ENCODE peak calls at places on chromosome 6, in five cellular contexts. B, N, U, O and G are unnamed samples.

GRCh38 chr6:90397929-90398674 is 101.5 kb upstream of the BACH2 start:
- DNase-seq in B (no peak), N (peak), U (no peak), O (no peak), G (no peak)

GRCh38 chr6:67757465-67758033 is 877.5 kb upstream of the ADGRB3 start:
- DNase-seq in B (no peak), N (no peak), U (no peak), O (no peak), G (no peak)

GRCh38 chr6:165497472-165497871 is 165.6 kb downstream of the PDE10A start:
- DNase-seq in B (no peak), N (no peak), U (no peak), O (no peak), G (no peak)

GRCh38 chr6:105883966-105884365 is 202.2 kb upstream of the PRDM1 start:
- DNase-seq in B (no peak), N (no peak), U (no peak), O (no peak), G (no peak)

GRCh38 chr6:5095236-5095635 is 10.1 kb downstream of the PPP1R3G start:
- DNase-seq in B (no peak), N (no peak), U (peak), O (no peak), G (no peak)

GRCh38 chr6:131295081-131295480 is 159.8 kb downstream of the AKAP7 start:
- DNase-seq in B (no peak), N (no peak), U (no peak), O (no peak), G (no peak)

GRCh38 chr6:104908031-104908430 is 48.3 kb upstream of the HACE1 start:
- DNase-seq in B (no peak), N (no peak), U (peak), O (no peak), G (no peak)

GRCh38 chr6:81750660-81751387 is 1.7 kb downstream of the TENT5A start:
- DNase-seq in B (no peak), N (no peak), U (peak), O (no peak), G (no peak)

GRCh38 chr6:123829302-123829953 is 25.8 kb downstream of the NKAIN2 start:
- DNase-seq in B (no peak), N (no peak), U (peak), O (no peak), G (no peak)

GRCh38 chr6:14440215-14440890 is 322.8 kb downstream of the CD83 start:
- DNase-seq in B (no peak), N (no peak), U (peak), O (no peak), G (no peak)

GRCh38 chr6:455006-455585 is 63.5 kb downstream of the IRF4 start:
- DNase-seq in B (no peak), N (no peak), U (no peak), O (no peak), G (no peak)

GRCh38 chr6:154605207-154605877 is 94.9 kb upstream of the CNKSR3 start:
- DNase-seq in B (no peak), N (no peak), U (no peak), O (no peak), G (no peak)

GRCh38 chr6:72940265-72940664 is 285.0 kb downstream of the KHDC1L start:
- DNase-seq in B (no peak), N (no peak), U (peak), O (no peak), G (no peak)

GRCh38 chr6:158668707-158669103 is 18.9 kb downstream of the SYTL3 start:
- DNase-seq in B (no peak), N (no peak), U (no peak), O (no peak), G (no peak)

GRCh38 chr6:95431637-95432228 is 145.6 kb upstream of the MANEA start:
- DNase-seq in B (no peak), N (peak), U (peak), O (no peak), G (peak)

GRCh38 chr6:64988148-64988547 is 718.9 kb downstream of the EYS start:
- DNase-seq in B (no peak), N (no peak), U (no peak), O (no peak), G (no peak)

GRCh38 chr6:130314271-130314670 is 51.5 kb upstream of the TMEM200A start:
- DNase-seq in B (no peak), N (no peak), U (no peak), O (no peak), G (no peak)

GRCh38 chr6:15087234-15087633 is 158.6 kb upstream of the JARID2 start:
- DNase-seq in B (no peak), N (no peak), U (no peak), O (no peak), G (no peak)

GRCh38 chr6:163659807-163660206 is 245.3 kb downstream of the QKI start:
- DNase-seq in B (no peak), N (no peak), U (no peak), O (no peak), G (no peak)

GRCh38 chr6:17225767-17226166 is 55.4 kb upstream of the RBM24 start:
- DNase-seq in B (no peak), N (no peak), U (no peak), O (no peak), G (no peak)

GRCh38 chr6:130366011-130366963 is at the start of gene TMEM200A:
- DNase-seq in B (peak), N (peak), U (peak), O (peak), G (no peak)

GRCh38 chr6:13663986-13664385 is 47.6 kb downstream of the RANBP9 start:
- DNase-seq in B (no peak), N (no peak), U (no peak), O (no peak), G (no peak)

GRCh38 chr6:68657374-68657773 is 22.3 kb downstream of the ADGRB3 start:
- DNase-seq in B (no peak), N (no peak), U (no peak), O (no peak), G (no peak)

GRCh38 chr6:159969204-159969912 is 476 bp downstream of the IGF2R start:
- DNase-seq in B (no peak), N (no peak), U (peak), O (peak), G (no peak)

GRCh38 chr6:157096105-157096504 is 227.2 kb downstream of the TMEM242 start:
- DNase-seq in B (no peak), N (no peak), U (no peak), O (no peak), G (no peak)

GRCh38 chr6:156713548-156713947 is 63.6 kb upstream of the ARID1B start:
- DNase-seq in B (no peak), N (no peak), U (no peak), O (no peak), G (no peak)

GRCh38 chr6:138406443-138406842 is 2.4 kb downstream of the HEBP2 start:
- DNase-seq in B (no peak), N (no peak), U (peak), O (no peak), G (no peak)

GRCh38 chr6:73878403-73878802 is 182.4 kb downstream of the CD109 start:
- DNase-seq in B (no peak), N (no peak), U (no peak), O (no peak), G (no peak)

GRCh38 chr6:43437700-43438099 is 10.4 kb downstream of the ABCC10 start:
- DNase-seq in B (no peak), N (no peak), U (no peak), O (no peak), G (no peak)

GRCh38 chr6:125031385-125031784 is 69.1 kb downstream of the RNF217 start:
- DNase-seq in B (no peak), N (no peak), U (no peak), O (no peak), G (no peak)

GRCh38 chr6:140078552-140079126 is 704.2 kb upstream of the CITED2 start:
- DNase-seq in B (no peak), N (no peak), U (peak), O (no peak), G (no peak)

GRCh38 chr6:13296536-13296997 is 31.8 kb downstream of the TBC1D7 start:
- DNase-seq in B (no peak), N (no peak), U (no peak), O (no peak), G (no peak)

GRCh38 chr6:85005494-85005893 is 241.1 kb upstream of the TBX18 start:
- DNase-seq in B (no peak), N (no peak), U (no peak), O (no peak), G (no peak)

GRCh38 chr6:105482227-105482839 is 79.5 kb upstream of the PREP start:
- DNase-seq in B (no peak), N (no peak), U (no peak), O (peak), G (peak)

GRCh38 chr6:132830236-132830799 is 15.9 kb downstream of the RPS12 start:
- DNase-seq in B (no peak), N (no peak), U (peak), O (no peak), G (no peak)

GRCh38 chr6:33875141-33875581 is 71.4 kb upstream of the MLN start:
- DNase-seq in B (no peak), N (no peak), U (no peak), O (no peak), G (no peak)

GRCh38 chr6:21556968-21557721 is 36.4 kb upstream of the SOX4 start:
- DNase-seq in B (no peak), N (no peak), U (no peak), O (no peak), G (no peak)
- H3K27ac ChIP-seq in B (peak), N (no peak), U (no peak), O (no peak), G (peak)

DNA sequence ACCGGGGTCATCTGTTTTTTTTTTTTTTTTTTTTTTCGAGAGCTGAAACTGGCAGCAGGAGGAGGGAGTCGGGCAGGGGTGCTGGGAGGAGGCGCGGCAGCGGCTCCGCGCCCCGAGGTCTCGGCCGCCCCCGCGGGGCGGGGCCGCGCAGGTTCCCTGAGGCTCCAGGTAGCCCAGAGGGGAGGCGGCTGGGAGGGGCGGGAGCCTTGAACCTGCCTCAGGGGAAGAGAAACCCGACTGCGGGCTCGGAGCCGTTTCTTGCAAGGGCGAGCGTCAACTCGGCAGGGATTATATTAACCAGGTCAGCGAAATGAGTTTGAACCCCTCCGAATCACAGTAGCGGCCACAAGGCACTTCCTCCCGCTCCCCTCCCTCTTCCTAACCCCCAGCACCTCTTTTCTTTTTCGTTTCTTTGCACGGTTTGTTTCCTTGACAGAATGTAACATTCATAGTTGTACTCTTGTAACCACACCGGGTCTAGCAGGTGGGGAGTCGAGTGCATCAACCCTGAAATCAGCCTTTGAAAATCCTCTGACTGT is 2.0 kb downstream of the MYB start:
- DNase-seq in B (no peak), N (peak), U (peak), O (no peak), G (no peak)
- H3K27ac ChIP-seq in B (no peak), N (no peak), U (no peak), O (no peak), G (no peak)

GRCh38 chr6:167494698-167495435 is 170.0 kb downstream of the TTLL2 start:
- DNase-seq in B (no peak), N (no peak), U (no peak), O (no peak), G (no peak)

GRCh38 chr6:167499161-167499660 is 174.3 kb downstream of the TTLL2 start:
- DNase-seq in B (no peak), N (no peak), U (no peak), O (no peak), G (no peak)

GRCh38 chr6:167495506-167496391 is 170.9 kb downstream of the TTLL2 start:
- DNase-seq in B (no peak), N (no peak), U (no peak), O (no peak), G (no peak)

GRCh38 chr6:167496707-167497106 is 171.8 kb downstream of the TTLL2 start:
- DNase-seq in B (no peak), N (no peak), U (no peak), O (no peak), G (no peak)

GRCh38 chr6:167497387-167498056 is 172.6 kb downstream of the TTLL2 start:
- DNase-seq in B (no peak), N (no peak), U (no peak), O (no peak), G (no peak)
- H3K27ac ChIP-seq in B (no peak), N (no peak), U (no peak), O (no peak), G (no peak)

DNA sequence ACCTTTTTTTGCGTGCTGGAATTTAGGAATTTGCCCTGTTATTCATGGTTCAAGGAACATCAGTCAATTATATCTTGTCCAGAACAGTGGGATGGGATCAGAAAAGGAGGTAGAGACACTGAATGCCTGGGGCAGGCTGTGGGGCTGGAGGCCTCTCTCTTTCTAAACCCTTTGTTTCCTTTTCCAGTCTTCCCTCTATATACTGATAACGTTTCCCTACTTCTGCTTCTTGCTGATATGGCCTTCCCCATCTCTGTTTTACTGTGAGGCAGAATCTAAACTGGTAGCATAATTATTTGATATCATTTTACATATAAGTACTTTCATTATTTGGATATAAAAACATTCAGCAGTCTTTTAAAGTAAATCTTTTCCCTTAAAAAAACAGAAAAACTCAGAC is 67.5 kb downstream of the DNAH8 start:
- DNase-seq in B (no peak), N (no peak), U (no peak), O (no peak), G (no peak)
- H3K27ac ChIP-seq in B (no peak), N (no peak), U (no peak), O (no peak), G (no peak)

DNA sequence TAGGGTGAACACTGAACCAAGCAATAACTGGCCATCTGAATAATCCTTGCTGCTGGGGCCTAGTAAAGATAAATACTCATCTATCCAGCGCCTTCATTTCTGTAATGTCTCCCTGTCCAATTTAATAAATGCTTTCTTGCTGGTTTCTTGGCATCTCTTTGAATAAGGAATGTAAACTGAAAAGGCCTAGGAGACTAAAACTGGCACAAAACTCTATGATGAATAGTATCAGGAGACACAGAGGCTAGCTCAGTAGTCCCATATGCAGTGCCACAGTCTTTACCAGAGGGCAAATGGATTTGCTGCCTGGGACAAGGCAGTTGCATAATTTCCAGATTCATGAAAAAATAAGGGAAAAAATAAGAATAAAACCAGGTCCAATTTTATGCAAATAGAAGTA is 324.4 kb downstream of the CENPW start:
- DNase-seq in B (no peak), N (no peak), U (peak), O (no peak), G (no peak)
- H3K27ac ChIP-seq in B (no peak), N (no peak), U (no peak), O (no peak), G (no peak)

GRCh38 chr6:30156262-30156599 is 4.8 kb downstream of the TRIM10 start:
- DNase-seq in B (no peak), N (no peak), U (peak), O (no peak), G (no peak)
- H3K27ac ChIP-seq in B (no peak), N (no peak), U (no peak), O (no peak), G (no peak)

DNA sequence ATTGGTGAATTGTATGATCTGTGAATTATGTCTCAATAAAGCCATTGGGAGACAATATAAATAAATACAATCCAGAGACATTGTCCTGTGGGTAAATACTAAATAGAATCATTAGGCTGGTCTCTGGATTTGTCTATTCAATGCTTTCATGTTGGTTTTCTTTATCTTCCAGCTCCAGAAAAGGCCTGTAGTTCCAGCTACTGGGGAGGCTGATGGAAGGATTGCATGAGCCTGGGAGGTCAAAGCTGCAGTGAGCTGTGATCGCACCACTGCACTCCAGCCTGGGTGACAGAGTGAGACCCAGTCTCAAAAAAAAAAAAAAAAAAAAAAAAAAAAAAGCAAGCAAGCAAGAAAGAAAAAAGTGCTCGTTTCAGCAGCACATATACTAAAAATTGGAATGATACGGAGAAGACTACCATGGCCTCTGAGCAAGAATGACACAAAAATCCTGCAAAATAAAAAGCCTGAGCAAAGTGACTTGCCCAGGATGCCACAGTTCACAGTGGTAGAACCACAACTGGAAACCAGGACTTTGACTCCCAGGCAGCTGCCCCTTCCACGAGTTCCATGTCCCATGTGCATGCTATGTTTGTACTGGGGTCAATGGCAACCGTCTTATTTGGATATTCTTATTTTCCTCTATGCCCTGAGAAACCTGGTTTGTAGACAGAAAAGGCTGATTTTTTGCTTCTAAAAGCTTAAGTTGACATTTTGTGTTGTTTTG is 33.6 kb upstream of the GMPR start:
- DNase-seq in B (no peak), N (no peak), U (no peak), O (no peak), G (no peak)
- H3K27ac ChIP-seq in B (no peak), N (no peak), U (peak), O (no peak), G (no peak)

GRCh38 chr6:28252507-28252975 is 472 bp upstream of the ZKSCAN4 start:
- DNase-seq in B (no peak), N (no peak), U (no peak), O (no peak), G (no peak)
- H3K27ac ChIP-seq in B (peak), N (peak), U (peak), O (peak), G (no peak)

GRCh38 chr6:3227363-3228045 is at the start of gene TUBB2B:
- DNase-seq in B (no peak), N (no peak), U (peak), O (peak), G (no peak)

GRCh38 chr6:3228791-3229565 is 1.5 kb upstream of the TUBB2B start:
- DNase-seq in B (no peak), N (peak), U (no peak), O (no peak), G (no peak)

GRCh38 chr6:3226422-3227362 is 761 bp downstream of the TUBB2B start:
- DNase-seq in B (no peak), N (no peak), U (peak), O (peak), G (no peak)

GRCh38 chr6:3229566-3230274 is 2.3 kb upstream of the TUBB2B start:
- DNase-seq in B (no peak), N (no peak), U (peak), O (no peak), G (no peak)

DNA sequence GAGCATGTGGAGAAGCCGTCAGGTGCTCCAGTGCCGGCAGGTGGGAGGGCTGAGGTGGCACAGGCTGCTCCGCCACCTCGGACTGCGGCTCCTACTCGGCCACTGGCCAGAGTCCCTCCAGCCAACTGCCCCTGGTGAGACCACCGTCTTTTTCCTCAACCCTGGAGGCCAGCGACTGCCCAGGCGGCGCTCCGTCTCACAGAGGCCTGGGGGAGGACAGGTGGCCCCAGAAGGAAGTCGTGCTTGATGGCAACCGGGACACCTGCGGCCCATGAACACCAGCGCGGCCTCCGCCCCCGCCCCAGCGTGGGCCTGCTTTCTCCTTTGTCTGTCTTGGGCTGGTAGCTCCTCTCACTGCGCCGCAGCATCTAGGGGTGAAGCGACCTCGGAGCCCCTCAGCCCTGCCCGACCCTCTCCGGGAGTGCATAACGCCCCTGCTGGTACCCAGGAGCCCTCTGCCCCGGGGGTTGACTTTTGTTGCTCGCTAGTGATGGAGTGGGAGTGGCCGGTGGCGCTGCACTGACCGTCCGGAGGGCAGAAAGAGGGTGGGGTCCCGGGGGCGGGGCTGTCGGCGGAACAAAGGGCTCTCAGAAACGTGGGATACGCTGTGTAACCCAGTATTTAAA is 706 bp upstream of the TUBB2B start:
- DNase-seq in B (no peak), N (no peak), U (no peak), O (no peak), G (no peak)
- H3K27ac ChIP-seq in B (no peak), N (no peak), U (no peak), O (no peak), G (peak)

GRCh38 chr6:80314531-80314930 is 208.1 kb downstream of the BCKDHB start:
- DNase-seq in B (no peak), N (no peak), U (no peak), O (no peak), G (no peak)

GRCh38 chr6:80319286-80319685 is 212.8 kb downstream of the BCKDHB start:
- DNase-seq in B (no peak), N (no peak), U (peak), O (no peak), G (no peak)

GRCh38 chr6:80321011-80321410 is 214.5 kb downstream of the BCKDHB start:
- DNase-seq in B (no peak), N (no peak), U (no peak), O (no peak), G (no peak)

GRCh38 chr6:80316655-80317332 is 210.3 kb downstream of the BCKDHB start:
- DNase-seq in B (no peak), N (no peak), U (peak), O (no peak), G (no peak)
- H3K27ac ChIP-seq in B (no peak), N (no peak), U (no peak), O (no peak), G (no peak)